ENCODE peak calls at places on chromosomes 2 and 18, in four cellular contexts. T, E, D and G are unnamed samples.

GRCh38 chr2:74548285-74548918 is 5.3 kb downstream of the LOXL3 start:
- DNase-seq in T (peak; percentile 41), E (no peak), D (peak; percentile 22), G (no peak)

GRCh38 chr2:140502951-140503630 is 1627.7 kb downstream of the LRP1B start:
- DNase-seq in T (no peak), E (no peak), D (no peak), G (no peak)

GRCh38 chr2:160876029-160876428 is 284.2 kb upstream of the TANK start:
- DNase-seq in T (no peak), E (no peak), D (no peak), G (no peak)

GRCh38 chr2:134927195-134927594 is 8.6 kb downstream of the CCNT2 start:
- DNase-seq in T (no peak), E (peak; percentile 19), D (no peak), G (no peak)

GRCh38 chr2:191321861-191322662 is 76.9 kb downstream of the MYO1B start:
- DNase-seq in T (peak; percentile 53), E (peak; percentile 86), D (no peak), G (no peak)

GRCh38 chr2:177852389-177852788 is 220.2 kb downstream of the PDE11A start:
- DNase-seq in T (peak; percentile 85), E (no peak), D (no peak), G (no peak)

GRCh38 chr2:42722328-42723190 is 41.4 kb downstream of the OXER1 start:
- DNase-seq in T (peak; percentile 37), E (peak; percentile 40), D (no peak), G (peak; percentile 71)

GRCh38 chr18:54261894-54262293 is 7.4 kb upstream of the POLI start:
- DNase-seq in T (no peak), E (no peak), D (no peak), G (peak; percentile 71)

GRCh38 chr2:196590286-196590685 is 49.2 kb upstream of the CCDC150 start:
- DNase-seq in T (no peak), E (no peak), D (no peak), G (no peak)

GRCh38 chr18:13542520-13542847 is 183.9 kb downstream of the FAM210A start:
- DNase-seq in T (no peak), E (no peak), D (no peak), G (no peak)

GRCh38 chr2:168767258-168767657 is 35.2 kb upstream of the NOSTRIN start:
- DNase-seq in T (no peak), E (no peak), D (no peak), G (no peak)